ENCODE peak calls at places on chromosomes 12 and 14, in six cellular contexts. One of them, this sample, is unnamed.

GRCh38 chr12:90366286-90366685 is 588.7 kb downstream of the CCER1 start:
- DNase-seq in neural progenitor cell: no peak
- DNase-seq in MM.1S: no peak
- DNase-seq in astrocyte: peak; percentile 66
- DNase-seq in mammary epithelial cell: no peak
- DNase-seq in IMR-90: peak; percentile 36
- DNase-seq in this sample: peak; percentile 14

GRCh38 chr12:85782711-85783110 is 53.5 kb downstream of the RASSF9 start:
- DNase-seq in neural progenitor cell: no peak
- DNase-seq in IMR-90: no peak
- DNase-seq in MM.1S: no peak
- DNase-seq in mammary epithelial cell: no peak
- DNase-seq in astrocyte: no peak
- DNase-seq in this sample: no peak

GRCh38 chr12:105813201-105813600 is 325.6 kb downstream of the NUAK1 start:
- DNase-seq in MM.1S: no peak
- DNase-seq in astrocyte: no peak
- DNase-seq in neural progenitor cell: peak; percentile 62
- DNase-seq in mammary epithelial cell: no peak
- DNase-seq in IMR-90: no peak
- DNase-seq in this sample: no peak

GRCh38 chr12:24741216-24741615 is 207.7 kb downstream of the BCAT1 start:
- DNase-seq in MM.1S: no peak
- DNase-seq in astrocyte: no peak
- DNase-seq in neural progenitor cell: no peak
- DNase-seq in IMR-90: no peak
- DNase-seq in mammary epithelial cell: no peak
- DNase-seq in this sample: no peak

GRCh38 chr12:92987846-92988621 is 58.9 kb upstream of the EEA1 start:
- DNase-seq in neural progenitor cell: peak; percentile 7
- DNase-seq in astrocyte: no peak
- DNase-seq in IMR-90: no peak
- DNase-seq in MM.1S: peak; percentile 93
- DNase-seq in mammary epithelial cell: no peak
- DNase-seq in this sample: no peak

GRCh38 chr14:76710093-76711010 is 50.9 kb upstream of the VASH1 start:
- DNase-seq in neural progenitor cell: peak; percentile 66
- DNase-seq in MM.1S: peak; percentile 31
- DNase-seq in IMR-90: peak; percentile 59
- DNase-seq in mammary epithelial cell: peak; percentile 20
- DNase-seq in astrocyte: peak; percentile 16
- DNase-seq in this sample: peak; percentile 89

GRCh38 chr12:39235990-39236767 is 206.7 kb downstream of the KIF21A start:
- DNase-seq in MM.1S: no peak
- DNase-seq in mammary epithelial cell: peak; percentile 53
- DNase-seq in neural progenitor cell: no peak
- DNase-seq in astrocyte: peak; percentile 87
- DNase-seq in IMR-90: no peak
- DNase-seq in this sample: no peak

GRCh38 chr14:104580961-104581360 is 1.4 kb downstream of the C14orf180 start:
- DNase-seq in neural progenitor cell: no peak
- DNase-seq in astrocyte: peak; percentile 6
- DNase-seq in IMR-90: peak; percentile 4
- DNase-seq in MM.1S: no peak
- DNase-seq in mammary epithelial cell: peak; percentile 16
- DNase-seq in this sample: no peak

GRCh38 chr14:90721619-90722305 is 94.5 kb downstream of the TTC7B start:
- DNase-seq in IMR-90: peak; percentile 68
- DNase-seq in mammary epithelial cell: peak; percentile 29
- DNase-seq in MM.1S: no peak
- DNase-seq in astrocyte: peak; percentile 69
- DNase-seq in neural progenitor cell: no peak
- DNase-seq in this sample: no peak

GRCh38 chr14:98756749-98757148 is 515.2 kb downstream of the BCL11B start:
- DNase-seq in IMR-90: no peak
- DNase-seq in astrocyte: no peak
- DNase-seq in neural progenitor cell: no peak
- DNase-seq in mammary epithelial cell: no peak
- DNase-seq in MM.1S: no peak
- DNase-seq in this sample: no peak

GRCh38 chr12:219891-220352 is 6.0 kb upstream of the SLC6A12 start:
- DNase-seq in mammary epithelial cell: no peak
- DNase-seq in IMR-90: peak; percentile 35
- DNase-seq in MM.1S: peak; percentile 79
- DNase-seq in neural progenitor cell: peak; percentile 94
- DNase-seq in astrocyte: peak; percentile 3
- DNase-seq in this sample: peak; percentile 95

GRCh38 chr12:64825143-64826011 is 930 bp downstream of the TBC1D30 start:
- DNase-seq in neural progenitor cell: peak; percentile 31
- DNase-seq in astrocyte: no peak
- DNase-seq in MM.1S: peak; percentile 56
- DNase-seq in mammary epithelial cell: no peak
- DNase-seq in IMR-90: no peak
- DNase-seq in this sample: no peak

GRCh38 chr12:64824130-64824499 is 332 bp upstream of the TBC1D30 start:
- DNase-seq in astrocyte: no peak
- DNase-seq in mammary epithelial cell: no peak
- DNase-seq in neural progenitor cell: no peak
- DNase-seq in MM.1S: no peak
- DNase-seq in IMR-90: no peak
- DNase-seq in this sample: no peak

GRCh38 chr12:64821116-64821630 is 3.3 kb upstream of the TBC1D30 start:
- DNase-seq in mammary epithelial cell: no peak
- DNase-seq in astrocyte: no peak
- DNase-seq in MM.1S: no peak
- DNase-seq in neural progenitor cell: no peak
- DNase-seq in IMR-90: no peak
- DNase-seq in this sample: no peak

GRCh38 chr12:64826234-64826633 is 1.8 kb downstream of the TBC1D30 start:
- DNase-seq in mammary epithelial cell: peak; percentile 34
- DNase-seq in astrocyte: peak; percentile 44
- DNase-seq in IMR-90: peak; percentile 45
- DNase-seq in MM.1S: no peak
- DNase-seq in neural progenitor cell: peak; percentile 90
- DNase-seq in this sample: peak; percentile 78

DNA sequence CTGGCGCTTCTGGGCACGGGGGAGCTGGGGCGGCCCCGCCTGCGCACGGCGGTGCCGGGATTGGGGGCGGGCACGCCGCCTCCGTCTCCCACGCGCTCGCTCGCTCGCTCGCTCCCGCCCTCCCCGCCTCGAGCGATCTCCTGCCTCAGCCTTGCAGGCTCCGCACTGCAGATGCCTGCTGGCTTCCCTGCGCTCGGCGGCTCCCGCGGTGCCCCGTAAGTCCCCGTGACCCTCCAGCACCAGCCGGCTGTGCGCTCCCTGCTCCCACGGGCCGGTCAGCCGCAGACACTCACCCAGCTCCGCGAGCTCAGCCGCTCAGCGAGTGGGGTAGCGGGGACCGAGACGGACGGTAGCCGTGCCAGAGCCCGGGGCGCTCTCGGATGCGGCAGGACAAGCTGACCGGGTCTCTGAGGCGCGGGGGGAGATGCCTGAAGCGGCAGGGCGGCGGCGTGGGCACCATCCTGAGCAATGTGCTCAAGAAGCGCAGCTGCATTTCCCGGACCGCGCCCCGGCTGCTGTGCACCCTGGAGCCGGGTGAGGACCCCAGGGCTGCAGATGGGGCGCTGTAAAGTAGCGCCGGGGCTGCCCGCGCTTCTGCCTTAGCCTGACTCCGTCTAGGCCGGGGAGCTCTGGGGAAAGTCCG is at the start of gene TBC1D30:
- DNase-seq in neural progenitor cell: peak; percentile 72
- DNase-seq in MM.1S: peak; percentile 77
- DNase-seq in astrocyte: peak; percentile 10
- DNase-seq in IMR-90: peak; percentile 2
- DNase-seq in mammary epithelial cell: no peak
- DNase-seq in this sample: peak; percentile 86
- H3K4me2 ChIP-seq in neural progenitor cell: peak within 1 kb of the TSS; percentile 92
- H3K4me2 ChIP-seq in MM.1S: peak within 1 kb of the TSS; percentile 93
- H3K4me2 ChIP-seq in astrocyte: peak within 1 kb of the TSS; percentile 92
- H3K4me2 ChIP-seq in IMR-90: peak within 1 kb of the TSS; percentile 79
- H3K4me2 ChIP-seq in mammary epithelial cell: peak within 1 kb of the TSS; percentile 83
- H3K4me2 ChIP-seq in this sample: peak within 1 kb of the TSS; percentile 59

DNA sequence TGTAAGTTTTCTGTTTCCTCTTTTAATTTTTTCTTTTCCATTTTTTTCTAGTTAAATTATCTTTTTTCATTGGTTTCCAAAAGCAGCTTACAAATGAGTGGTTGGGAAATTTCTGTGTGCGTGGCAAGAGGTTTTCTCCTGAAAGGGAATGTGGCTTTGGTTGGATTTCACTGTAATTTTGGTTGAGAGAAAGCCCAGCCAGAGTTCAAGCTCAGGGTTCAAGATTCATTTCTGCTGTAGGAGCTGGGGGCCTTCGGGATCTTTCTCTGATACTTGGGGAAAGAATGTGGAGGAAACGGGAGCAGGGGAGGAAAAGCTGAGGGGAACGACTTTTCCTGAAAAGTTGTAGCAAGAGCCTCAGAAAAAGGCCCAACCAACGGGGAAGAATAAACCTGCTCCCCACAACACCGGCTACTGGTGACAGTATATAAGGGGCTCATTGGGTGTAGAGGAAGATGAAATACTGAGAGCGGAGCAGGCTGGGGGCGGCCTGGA is 1.8 kb downstream of the HOXC10 start:
- DNase-seq in neural progenitor cell: no peak
- DNase-seq in IMR-90: no peak
- DNase-seq in MM.1S: no peak
- DNase-seq in mammary epithelial cell: no peak
- DNase-seq in astrocyte: no peak
- DNase-seq in this sample: peak; percentile 90
- H3K4me3 ChIP-seq in neural progenitor cell: no peak overlapping the region
- H3K4me3 ChIP-seq in IMR-90: no peak overlapping the region
- H3K4me3 ChIP-seq in MM.1S: no peak overlapping the region
- H3K4me3 ChIP-seq in mammary epithelial cell: no peak overlapping the region
- H3K4me3 ChIP-seq in astrocyte: no peak overlapping the region
- H3K4me3 ChIP-seq in this sample: peak overlapping the region; percentile 93

GRCh38 chr12:3167636-3168035 is 90.5 kb downstream of the TSPAN9 start:
- DNase-seq in mammary epithelial cell: no peak
- DNase-seq in IMR-90: no peak
- DNase-seq in astrocyte: no peak
- DNase-seq in neural progenitor cell: no peak
- DNase-seq in MM.1S: no peak
- DNase-seq in this sample: no peak

GRCh38 chr12:3170423-3171194 is 93.4 kb downstream of the TSPAN9 start:
- DNase-seq in astrocyte: peak; percentile 95
- DNase-seq in MM.1S: no peak
- DNase-seq in mammary epithelial cell: peak; percentile 80
- DNase-seq in neural progenitor cell: no peak
- DNase-seq in IMR-90: peak; percentile 97
- DNase-seq in this sample: peak; percentile 96

GRCh38 chr12:3168775-3169221 is 91.6 kb downstream of the TSPAN9 start:
- DNase-seq in astrocyte: peak; percentile 97
- DNase-seq in mammary epithelial cell: peak; percentile 96
- DNase-seq in MM.1S: no peak
- DNase-seq in IMR-90: peak; percentile 99
- DNase-seq in neural progenitor cell: no peak
- DNase-seq in this sample: peak; percentile 97

GRCh38 chr12:3165311-3165931 is 88.2 kb downstream of the TSPAN9 start:
- DNase-seq in IMR-90: no peak
- DNase-seq in MM.1S: no peak
- DNase-seq in astrocyte: no peak
- DNase-seq in mammary epithelial cell: no peak
- DNase-seq in neural progenitor cell: no peak
- DNase-seq in this sample: no peak

GRCh38 chr12:3168223-3168770 is 91.1 kb downstream of the TSPAN9 start:
- DNase-seq in neural progenitor cell: no peak
- DNase-seq in MM.1S: no peak
- DNase-seq in mammary epithelial cell: peak; percentile 1
- DNase-seq in astrocyte: no peak
- DNase-seq in IMR-90: no peak
- DNase-seq in this sample: peak; percentile 72
- H3K4me2 ChIP-seq in neural progenitor cell: no peak overlapping the region
- H3K4me2 ChIP-seq in MM.1S: no peak overlapping the region
- H3K4me2 ChIP-seq in mammary epithelial cell: peak overlapping the region; percentile 57
- H3K4me2 ChIP-seq in astrocyte: peak overlapping the region; percentile 80
- H3K4me2 ChIP-seq in IMR-90: peak overlapping the region; percentile 63
- H3K4me2 ChIP-seq in this sample: peak overlapping the region; percentile 66

GRCh38 chr14:20679907-20680306 is 4.5 kb upstream of the RNASE4 start:
- DNase-seq in neural progenitor cell: peak; percentile 46
- DNase-seq in IMR-90: peak; percentile 37
- DNase-seq in astrocyte: no peak
- DNase-seq in MM.1S: peak; percentile 8
- DNase-seq in mammary epithelial cell: no peak
- DNase-seq in this sample: no peak
- H3K4me3 ChIP-seq in neural progenitor cell: peak overlapping the region; percentile 77
- H3K4me3 ChIP-seq in IMR-90: no peak overlapping the region
- H3K4me3 ChIP-seq in astrocyte: no peak overlapping the region
- H3K4me3 ChIP-seq in MM.1S: peak overlapping the region; percentile 67
- H3K4me3 ChIP-seq in mammary epithelial cell: no peak overlapping the region
- H3K4me3 ChIP-seq in this sample: no peak overlapping the region

GRCh38 chr12:124609041-124609984 is 41.9 kb upstream of the NCOR2 start:
- DNase-seq in MM.1S: peak; percentile 94
- DNase-seq in mammary epithelial cell: peak; percentile 82
- DNase-seq in IMR-90: peak; percentile 34
- DNase-seq in neural progenitor cell: no peak
- DNase-seq in astrocyte: no peak
- DNase-seq in this sample: peak; percentile 63

GRCh38 chr12:124605869-124606774 is 38.7 kb upstream of the NCOR2 start:
- DNase-seq in MM.1S: no peak
- DNase-seq in astrocyte: no peak
- DNase-seq in mammary epithelial cell: no peak
- DNase-seq in neural progenitor cell: no peak
- DNase-seq in IMR-90: no peak
- DNase-seq in this sample: peak; percentile 63

GRCh38 chr12:124610021-124610606 is 42.7 kb upstream of the NCOR2 start:
- DNase-seq in mammary epithelial cell: no peak
- DNase-seq in MM.1S: no peak
- DNase-seq in astrocyte: no peak
- DNase-seq in IMR-90: no peak
- DNase-seq in neural progenitor cell: no peak
- DNase-seq in this sample: peak; percentile 54

GRCh38 chr12:124608451-124608870 is 41.0 kb upstream of the NCOR2 start:
- DNase-seq in neural progenitor cell: no peak
- DNase-seq in astrocyte: no peak
- DNase-seq in MM.1S: peak; percentile 90
- DNase-seq in IMR-90: no peak
- DNase-seq in mammary epithelial cell: no peak
- DNase-seq in this sample: peak; percentile 58

DNA sequence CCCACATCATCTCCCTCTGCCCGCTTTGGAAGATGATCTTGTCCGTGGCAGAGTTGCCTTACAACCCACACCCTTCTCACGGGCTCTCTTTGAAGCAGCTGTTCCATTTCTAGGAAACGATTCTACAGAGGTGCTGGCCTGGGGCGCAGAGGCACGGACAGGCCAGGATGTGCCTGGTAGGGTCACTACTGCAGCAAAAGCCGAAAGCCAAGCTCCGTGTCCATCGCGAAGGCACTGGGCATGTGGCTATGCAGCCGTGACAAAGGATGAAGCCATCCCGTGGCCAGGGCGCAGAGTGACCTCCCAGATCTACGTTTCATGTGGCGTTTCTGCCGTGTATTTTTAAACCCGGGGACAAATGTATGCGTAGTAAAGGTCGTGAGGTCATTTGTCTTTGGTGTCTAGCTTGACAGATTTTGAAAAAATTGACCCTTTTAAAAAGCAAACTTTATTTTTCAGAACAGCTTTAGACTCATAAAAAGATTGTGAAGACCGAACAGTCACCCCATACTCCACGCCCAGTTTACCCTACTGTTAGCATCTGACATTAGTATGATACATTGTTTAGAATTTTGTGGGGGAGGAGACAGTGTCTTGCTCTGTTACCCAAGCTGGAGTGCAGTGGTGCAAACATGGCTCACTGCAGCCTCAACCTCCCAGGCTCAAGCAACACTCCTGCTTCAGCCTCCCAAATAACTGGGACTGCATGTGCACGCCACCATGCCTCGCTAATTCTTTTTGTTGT is 40.4 kb upstream of the NCOR2 start:
- DNase-seq in neural progenitor cell: no peak
- DNase-seq in IMR-90: no peak
- DNase-seq in mammary epithelial cell: peak; percentile 52
- DNase-seq in astrocyte: no peak
- DNase-seq in MM.1S: no peak
- DNase-seq in this sample: peak; percentile 93
- H3K4me2 ChIP-seq in neural progenitor cell: no peak overlapping the region
- H3K4me2 ChIP-seq in IMR-90: no peak overlapping the region
- H3K4me2 ChIP-seq in mammary epithelial cell: peak overlapping the region; percentile 3
- H3K4me2 ChIP-seq in astrocyte: no peak overlapping the region
- H3K4me2 ChIP-seq in MM.1S: peak overlapping the region; percentile 76
- H3K4me2 ChIP-seq in this sample: no peak overlapping the region